ENCODE peak calls at places on chromosomes 5 and 9, in four cellular contexts. R, B, W and M are unnamed samples.
A peak's percentile ranks its signal among the peaks of the same experiment; 100 is the strongest.

GRCh38 chr9:114805670-114806551 is at the start of gene TNFSF15:
- DNase-seq in R (peak; percentile 13), B (no peak), W (peak; percentile 15), M (peak; percentile 87)

GRCh38 chr9:116377179-116377790 is 223.7 kb downstream of the PAPPA start:
- DNase-seq in R (peak; percentile 76), B (no peak), W (no peak), M (no peak)

GRCh38 chr9:34522971-34523797 is at the start of gene ENHO:
- DNase-seq in R (peak; percentile 59), B (peak; percentile 18), W (peak; percentile 89), M (peak; percentile 83)

GRCh38 chr5:122259995-122260394 is 52.0 kb upstream of the SNCAIP start:
- DNase-seq in R (peak; percentile 10), B (no peak), W (no peak), M (no peak)

GRCh38 chr5:26986985-26987384 is 51.4 kb downstream of the CDH9 start:
- DNase-seq in R (no peak), B (no peak), W (no peak), M (no peak)

GRCh38 chr5:106849266-106849665 is 821.5 kb downstream of the EFNA5 start:
- DNase-seq in R (no peak), B (no peak), W (no peak), M (no peak)

GRCh38 chr5:72598461-72599433 is 91.5 kb upstream of the ZNF366 start:
- DNase-seq in R (peak; percentile 4), B (no peak), W (no peak), M (no peak)

GRCh38 chr9:124894741-124895170 is 32.8 kb downstream of the ARPC5L start:
- DNase-seq in R (peak; percentile 41), B (no peak), W (no peak), M (peak; percentile 3)

GRCh38 chr5:64384761-64385160 is 121.1 kb upstream of the RGS7BP start:
- DNase-seq in R (peak; percentile 1), B (no peak), W (peak; percentile 1), M (no peak)

GRCh38 chr9:34992376-34992951 is 2.9 kb downstream of the DNAJB5 start:
- DNase-seq in R (peak; percentile 82), B (no peak), W (no peak), M (no peak)

GRCh38 chr9:98121096-98121495 is 2.1 kb upstream of the TRIM14 start:
- DNase-seq in R (no peak), B (peak; percentile 88), W (no peak), M (no peak)

GRCh38 chr5:582936-583635 is 29.1 kb upstream of the CEP72 start:
- DNase-seq in R (no peak), B (no peak), W (no peak), M (no peak)

GRCh38 chr5:151676719-151677118 is 10.0 kb downstream of the SPARC start:
- DNase-seq in R (peak; percentile 53), B (no peak), W (no peak), M (no peak)